ENCODE peak calls at places on chromosomes 16 and 17, in four cellular contexts. D is cardiac muscle cell, H is spleen, J is HCT116. P is an unnamed sample. For H3K4me1, the result is how much of the 10 kb centered on the place peaks cover.

GRCh38 chr16:70570967-70571570 is 47.5 kb downstream of the SF3B3 start:
- DNase-seq in D (no peak), H (no peak), J (no peak), P (no peak)

GRCh38 chr17:81648013-81648706 is 8.2 kb downstream of the PDE6G start:
- DNase-seq in D (no peak), H (no peak), J (no peak), P (no peak)

GRCh38 chr17:32100971-32101631 is 41.2 kb upstream of the RHOT1 start:
- DNase-seq in D (no peak), H (no peak), J (no peak), P (no peak)

GRCh38 chr17:60170835-60171752 is 21.3 kb downstream of the CA4 start:
- DNase-seq in D (no peak), H (no peak), J (no peak), P (no peak)

GRCh38 chr17:27340990-27341595 is 47.2 kb downstream of the WSB1 start:
- DNase-seq in D (no peak), H (no peak), J (no peak), P (peak)

GRCh38 chr17:47066095-47066494 is 87.0 kb upstream of the RPRML start:
- DNase-seq in D (peak), H (no peak), J (no peak), P (no peak)

GRCh38 chr17:7042507-7043194 is 1.2 kb downstream of the SLC16A11 start:
- DNase-seq in D (peak), H (peak), J (no peak), P (no peak)

GRCh38 chr16:88934066-88934667 is 42.8 kb downstream of the CBFA2T3 start:
- DNase-seq in D (no peak), H (no peak), J (no peak), P (no peak)

GRCh38 chr16:53372942-53373871 is 61.1 kb upstream of the RBL2 start:
- DNase-seq in D (no peak), H (peak), J (peak), P (no peak)

GRCh38 chr17:51711581-51711980 is 446.9 kb downstream of the CA10 start:
- DNase-seq in D (no peak), H (no peak), J (no peak), P (no peak)

GRCh38 chr17:15475620-15476354 is 8.4 kb upstream of the CDRT4 start:
- DNase-seq in D (peak), H (no peak), J (no peak), P (no peak)

GRCh38 chr17:43212641-43213490 is 1.2 kb downstream of the TMEM106A start:
- DNase-seq in D (no peak), H (peak), J (no peak), P (no peak)

GRCh38 chr16:2482181-2483107 is 7.5 kb downstream of the TBC1D24 start:
- DNase-seq in D (peak), H (no peak), J (no peak), P (no peak)

GRCh38 chr16:10886739-10887269 is 9.8 kb downstream of the CIITA start:
- DNase-seq in D (no peak), H (peak), J (no peak), P (no peak)

GRCh38 chr17:51391992-51392654 is 131.8 kb downstream of the UTP18 start:
- DNase-seq in D (no peak), H (no peak), J (peak), P (no peak)

GRCh38 chr17:76076765-76077581 is 2.0 kb upstream of the ZACN start:
- DNase-seq in D (no peak), H (peak), J (no peak), P (no peak)

GRCh38 chr16:20334396-20334795 is 7.1 kb upstream of the GP2 start:
- DNase-seq in D (no peak), H (no peak), J (no peak), P (no peak)

GRCh38 chr17:50308666-50309065 is 34.4 kb downstream of the TMEM92 start:
- DNase-seq in D (peak), H (no peak), J (no peak), P (no peak)

GRCh38 chr17:75064867-75065561 is 18.0 kb downstream of the KCTD2 start:
- DNase-seq in D (no peak), H (no peak), J (no peak), P (peak)

GRCh38 chr17:8304181-8304910 is 5.7 kb upstream of the ARHGEF15 start:
- DNase-seq in D (no peak), H (no peak), J (no peak), P (no peak)

GRCh38 chr16:9331503-9331902 is 240.1 kb downstream of the HAPSTR1 start:
- DNase-seq in D (no peak), H (no peak), J (no peak), P (no peak)

GRCh38 chr17:67024736-67025135 is 19.6 kb upstream of the CACNG1 start:
- DNase-seq in D (no peak), H (no peak), J (no peak), P (no peak)

DNA sequence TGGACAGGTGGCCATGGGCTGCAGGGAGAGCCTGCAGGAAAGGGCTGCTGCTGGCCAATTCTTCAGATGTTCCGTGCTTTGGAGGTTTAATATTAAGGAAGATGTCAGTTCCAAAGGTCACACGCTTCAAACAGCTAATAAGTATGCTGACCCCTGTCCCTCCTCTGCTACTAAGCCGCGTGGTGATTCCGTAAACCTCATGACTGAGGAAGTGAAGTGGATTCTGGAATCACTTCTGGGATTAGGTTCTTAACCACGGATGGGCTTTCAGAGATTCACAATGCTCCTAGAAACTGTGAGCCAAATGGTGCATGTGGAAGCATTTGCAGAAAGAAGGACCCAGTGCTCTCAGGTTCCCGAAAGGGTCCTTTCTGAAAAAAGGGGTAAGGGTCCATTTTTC is 28.5 kb upstream of the ERN1 start:
- DNase-seq in D (no peak), H (no peak), J (no peak), P (no peak)
- H3K4me1 ChIP-seq in D (under half), H (half or more), J (under half), P (under half)

GRCh38 chr17:79136596-79136995 is 62.0 kb downstream of the ENGASE start:
- DNase-seq in D (no peak), H (no peak), J (no peak), P (no peak)
- H3K4me1 ChIP-seq in D (under half), H (under half), J (under half), P (under half)

DNA sequence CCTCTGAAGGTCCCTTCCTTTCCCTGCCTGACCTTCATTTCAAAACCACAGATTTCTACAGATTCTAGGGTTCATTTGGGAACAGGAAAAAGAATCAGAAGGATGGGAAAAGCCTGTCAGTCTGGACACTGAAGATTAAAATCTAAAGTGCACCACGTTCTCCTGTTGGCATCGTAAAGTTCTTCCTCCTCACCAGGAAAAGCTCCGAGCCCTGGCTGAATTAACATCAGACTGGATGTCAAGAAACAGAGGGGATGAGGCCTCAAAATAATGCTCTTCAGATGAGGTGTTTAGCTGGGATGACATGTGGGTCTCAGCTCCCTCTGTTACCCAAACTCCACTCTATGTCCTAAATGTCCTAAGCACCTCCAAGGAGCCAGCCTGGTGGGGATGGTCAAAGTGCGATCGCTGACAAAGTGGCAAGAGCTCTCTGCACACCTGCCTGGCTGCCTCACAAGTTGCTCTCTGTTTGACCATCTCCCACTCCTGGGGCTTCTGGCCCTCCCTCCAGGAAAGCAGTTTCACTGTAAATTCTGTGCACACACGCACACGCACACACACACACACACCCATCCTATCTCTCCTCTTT is 1.9 kb downstream of the PITPNA start:
- DNase-seq in D (no peak), H (no peak), J (no peak), P (no peak)
- H3K4me1 ChIP-seq in D (under half), H (half or more), J (under half), P (under half)

GRCh38 chr17:57749701-57750100 is 4.6 kb upstream of the CCDC182 start:
- DNase-seq in D (no peak), H (no peak), J (no peak), P (no peak)
- H3K4me1 ChIP-seq in D (under half), H (under half), J (under half), P (under half)

GRCh38 chr17:48104440-48104839 is 3.1 kb upstream of the SNX11 start:
- DNase-seq in D (no peak), H (peak), J (no peak), P (no peak)
- H3K4me1 ChIP-seq in D (under half), H (half or more), J (under half), P (under half)

GRCh38 chr16:85564277-85565051 is 48.7 kb upstream of the GSE1 start:
- DNase-seq in D (no peak), H (no peak), J (no peak), P (no peak)
- H3K4me1 ChIP-seq in D (half or more), H (half or more), J (under half), P (under half)

P was measured in aorta.